ENCODE peak calls at places on chromosome 7, in ten cellular contexts. N is stimulated activated CD4-positive, alpha-beta T cell treated with anti-CD3 and anti-CD28 coated beads, Interleukin-2, amount 100 ng/mL, for 48 hours; F is GM23248; J is anterior cingulate cortex; I is AG04449; T is HT-29; V is HEK293T; K is fibroblast of mammary gland; S is fibroblast of lung; W is astrocyte of the spinal cord. A is an unnamed sample.

GRCh38 chr7:41659539-41659938 is 43.4 kb downstream of the INHBA start:
- DNase-seq in I (no peak), K (no peak), J (no peak), S (no peak), V (no peak), W (no peak), F (no peak), T (no peak), N (no peak), A (no peak)

GRCh38 chr7:12967322-12967721 is 279.9 kb downstream of the ARL4A start:
- DNase-seq in W (no peak), F (no peak), K (no peak), I (no peak), J (no peak), V (no peak), S (no peak), N (no peak), T (no peak), A (no peak)

GRCh38 chr7:124152859-124153692 is 120.2 kb upstream of the TMEM229A start:
- DNase-seq in N (no peak), W (peak; percentile 50), T (peak; percentile 85), K (peak; percentile 40), V (peak; percentile 35), J (no peak), I (no peak), S (peak; percentile 29), F (peak; percentile 24), A (no peak)

GRCh38 chr7:106176414-106177294 is 64.5 kb upstream of the SYPL1 start:
- DNase-seq in V (peak; percentile 88), K (peak; percentile 70), T (peak; percentile 90), W (peak; percentile 80), S (peak; percentile 60), J (peak; percentile 47), I (no peak), F (peak; percentile 87), N (peak; percentile 69), A (peak; percentile 73)

GRCh38 chr7:155918720-155919399 is 106.6 kb upstream of the SHH start:
- DNase-seq in V (peak; percentile 37), S (peak; percentile 98), J (no peak), T (peak; percentile 79), I (peak; percentile 19), W (peak; percentile 96), N (no peak), K (peak; percentile 73), F (peak; percentile 17), A (no peak)

GRCh38 chr7:111789880-111790279 is 227.6 kb upstream of the IMMP2L start:
- DNase-seq in W (peak; percentile 15), S (peak; percentile 16), F (peak; percentile 34), T (no peak), V (no peak), I (no peak), K (no peak), J (no peak), N (no peak), A (no peak)

GRCh38 chr7:40833541-40834234 is 698.9 kb downstream of the SUGCT start:
- DNase-seq in I (no peak), J (no peak), N (no peak), V (no peak), T (peak; percentile 27), S (no peak), F (peak; percentile 62), W (peak; percentile 50), K (peak; percentile 44), A (no peak)

GRCh38 chr7:135670179-135670578 is 7.9 kb downstream of the STMP1 start:
- DNase-seq in F (peak; percentile 90), K (peak; percentile 89), V (no peak), I (no peak), T (no peak), W (peak; percentile 63), N (no peak), S (peak; percentile 85), J (no peak), A (no peak)

GRCh38 chr7:88111136-88111748 is 108.6 kb downstream of the SRI start:
- DNase-seq in J (no peak), V (peak; percentile 42), T (peak; percentile 76), F (peak; percentile 67), N (no peak), S (peak; percentile 46), I (peak; percentile 7), K (peak; percentile 68), W (peak; percentile 74), A (no peak)

GRCh38 chr7:44291733-44292395 is 33.5 kb downstream of the CAMK2B start:
- DNase-seq in W (no peak), J (no peak), N (no peak), I (no peak), S (no peak), V (no peak), K (no peak), F (no peak), T (no peak), A (no peak)

GRCh38 chr7:28784166-28784870 is 173.8 kb downstream of the TRIL start:
- DNase-seq in T (no peak), V (peak; percentile 16), S (peak; percentile 93), I (peak; percentile 29), F (peak; percentile 73), N (no peak), K (peak; percentile 49), W (peak; percentile 68), J (no peak), A (no peak)